ENCODE peak calls at places on chromosomes 3 and 15, in nine cellular contexts. One of them, this sample, is unnamed.
A peak's percentile ranks its signal among the peaks of the same experiment; 100 is the strongest.

GRCh38 chr3:71791634-71792033 is 6.7 kb upstream of the PROK2 start:
- DNase-seq in iris pigment epithelial cell: peak; percentile 10
- DNase-seq in nephron progenitor cell: no peak
- DNase-seq in stimulated activated CD8-positive, alpha-beta memory T cell treated with anti-CD3 and anti-CD28 coated beads, Interleukin-7, amount 100 ng/mL, for 24 hours: no peak
- DNase-seq in right cardiac atrium: no peak
- DNase-seq in stimulated activated CD4-positive, alpha-beta T cell treated with anti-CD3 and anti-CD28 coated beads, TNF-alpha, amount 100 ng/mL, for 4 hours: no peak
- DNase-seq in left ventricle myocardium inferior: no peak
- DNase-seq in AG04449: no peak
- DNase-seq in activated CD8-positive, alpha-beta memory T cell treated with anti-CD3 and anti-CD28 coated beads, Interleukin-2, amount 50 U/mL, for 48 hours: no peak
- DNase-seq in this sample: no peak

GRCh38 chr3:99862208-99862607 is 44.5 kb downstream of the CMSS1 start:
- DNase-seq in iris pigment epithelial cell: peak; percentile 88
- DNase-seq in nephron progenitor cell: no peak
- DNase-seq in stimulated activated CD8-positive, alpha-beta memory T cell treated with anti-CD3 and anti-CD28 coated beads, Interleukin-7, amount 100 ng/mL, for 24 hours: no peak
- DNase-seq in right cardiac atrium: no peak
- DNase-seq in stimulated activated CD4-positive, alpha-beta T cell treated with anti-CD3 and anti-CD28 coated beads, TNF-alpha, amount 100 ng/mL, for 4 hours: no peak
- DNase-seq in left ventricle myocardium inferior: no peak
- DNase-seq in AG04449: no peak
- DNase-seq in activated CD8-positive, alpha-beta memory T cell treated with anti-CD3 and anti-CD28 coated beads, Interleukin-2, amount 50 U/mL, for 48 hours: no peak
- DNase-seq in this sample: no peak

GRCh38 chr15:54277834-54278233 is 299.6 kb downstream of the UNC13C start:
- DNase-seq in iris pigment epithelial cell: no peak
- DNase-seq in nephron progenitor cell: no peak
- DNase-seq in stimulated activated CD8-positive, alpha-beta memory T cell treated with anti-CD3 and anti-CD28 coated beads, Interleukin-7, amount 100 ng/mL, for 24 hours: no peak
- DNase-seq in right cardiac atrium: no peak
- DNase-seq in stimulated activated CD4-positive, alpha-beta T cell treated with anti-CD3 and anti-CD28 coated beads, TNF-alpha, amount 100 ng/mL, for 4 hours: no peak
- DNase-seq in left ventricle myocardium inferior: no peak
- DNase-seq in AG04449: no peak
- DNase-seq in activated CD8-positive, alpha-beta memory T cell treated with anti-CD3 and anti-CD28 coated beads, Interleukin-2, amount 50 U/mL, for 48 hours: no peak
- DNase-seq in this sample: no peak

GRCh38 chr3:132916096-132916495 is 122.1 kb upstream of the TMEM108 start:
- DNase-seq in iris pigment epithelial cell: no peak
- DNase-seq in nephron progenitor cell: no peak
- DNase-seq in stimulated activated CD8-positive, alpha-beta memory T cell treated with anti-CD3 and anti-CD28 coated beads, Interleukin-7, amount 100 ng/mL, for 24 hours: no peak
- DNase-seq in right cardiac atrium: no peak
- DNase-seq in stimulated activated CD4-positive, alpha-beta T cell treated with anti-CD3 and anti-CD28 coated beads, TNF-alpha, amount 100 ng/mL, for 4 hours: no peak
- DNase-seq in left ventricle myocardium inferior: no peak
- DNase-seq in AG04449: no peak
- DNase-seq in activated CD8-positive, alpha-beta memory T cell treated with anti-CD3 and anti-CD28 coated beads, Interleukin-2, amount 50 U/mL, for 48 hours: no peak
- DNase-seq in this sample: no peak

GRCh38 chr3:148791296-148791695 is 36.3 kb upstream of the CPB1 start:
- DNase-seq in iris pigment epithelial cell: peak; percentile 6
- DNase-seq in nephron progenitor cell: no peak
- DNase-seq in stimulated activated CD8-positive, alpha-beta memory T cell treated with anti-CD3 and anti-CD28 coated beads, Interleukin-7, amount 100 ng/mL, for 24 hours: no peak
- DNase-seq in right cardiac atrium: no peak
- DNase-seq in stimulated activated CD4-positive, alpha-beta T cell treated with anti-CD3 and anti-CD28 coated beads, TNF-alpha, amount 100 ng/mL, for 4 hours: no peak
- DNase-seq in left ventricle myocardium inferior: no peak
- DNase-seq in AG04449: no peak
- DNase-seq in activated CD8-positive, alpha-beta memory T cell treated with anti-CD3 and anti-CD28 coated beads, Interleukin-2, amount 50 U/mL, for 48 hours: no peak
- DNase-seq in this sample: no peak

GRCh38 chr3:74267126-74267525 is 347.3 kb downstream of the CNTN3 start:
- DNase-seq in iris pigment epithelial cell: peak; percentile 13
- DNase-seq in nephron progenitor cell: no peak
- DNase-seq in stimulated activated CD8-positive, alpha-beta memory T cell treated with anti-CD3 and anti-CD28 coated beads, Interleukin-7, amount 100 ng/mL, for 24 hours: no peak
- DNase-seq in right cardiac atrium: no peak
- DNase-seq in stimulated activated CD4-positive, alpha-beta T cell treated with anti-CD3 and anti-CD28 coated beads, TNF-alpha, amount 100 ng/mL, for 4 hours: no peak
- DNase-seq in left ventricle myocardium inferior: no peak
- DNase-seq in AG04449: no peak
- DNase-seq in activated CD8-positive, alpha-beta memory T cell treated with anti-CD3 and anti-CD28 coated beads, Interleukin-2, amount 50 U/mL, for 48 hours: no peak
- DNase-seq in this sample: no peak

GRCh38 chr3:60636846-60637245 is 614.4 kb downstream of the FHIT start:
- DNase-seq in iris pigment epithelial cell: peak; percentile 39
- DNase-seq in nephron progenitor cell: no peak
- DNase-seq in stimulated activated CD8-positive, alpha-beta memory T cell treated with anti-CD3 and anti-CD28 coated beads, Interleukin-7, amount 100 ng/mL, for 24 hours: no peak
- DNase-seq in right cardiac atrium: no peak
- DNase-seq in stimulated activated CD4-positive, alpha-beta T cell treated with anti-CD3 and anti-CD28 coated beads, TNF-alpha, amount 100 ng/mL, for 4 hours: no peak
- DNase-seq in left ventricle myocardium inferior: no peak
- DNase-seq in AG04449: peak; percentile 16
- DNase-seq in activated CD8-positive, alpha-beta memory T cell treated with anti-CD3 and anti-CD28 coated beads, Interleukin-2, amount 50 U/mL, for 48 hours: no peak
- DNase-seq in this sample: no peak

GRCh38 chr3:64174328-64174727 is 50.9 kb downstream of the PRICKLE2 start:
- DNase-seq in iris pigment epithelial cell: no peak
- DNase-seq in nephron progenitor cell: no peak
- DNase-seq in stimulated activated CD8-positive, alpha-beta memory T cell treated with anti-CD3 and anti-CD28 coated beads, Interleukin-7, amount 100 ng/mL, for 24 hours: no peak
- DNase-seq in right cardiac atrium: no peak
- DNase-seq in stimulated activated CD4-positive, alpha-beta T cell treated with anti-CD3 and anti-CD28 coated beads, TNF-alpha, amount 100 ng/mL, for 4 hours: no peak
- DNase-seq in left ventricle myocardium inferior: no peak
- DNase-seq in AG04449: no peak
- DNase-seq in activated CD8-positive, alpha-beta memory T cell treated with anti-CD3 and anti-CD28 coated beads, Interleukin-2, amount 50 U/mL, for 48 hours: no peak
- DNase-seq in this sample: no peak

GRCh38 chr3:37862219-37862711 is 585 bp downstream of the CTDSPL start:
- DNase-seq in iris pigment epithelial cell: peak; percentile 41
- DNase-seq in nephron progenitor cell: peak; percentile 67
- DNase-seq in stimulated activated CD8-positive, alpha-beta memory T cell treated with anti-CD3 and anti-CD28 coated beads, Interleukin-7, amount 100 ng/mL, for 24 hours: no peak
- DNase-seq in right cardiac atrium: peak; percentile 82
- DNase-seq in stimulated activated CD4-positive, alpha-beta T cell treated with anti-CD3 and anti-CD28 coated beads, TNF-alpha, amount 100 ng/mL, for 4 hours: peak; percentile 55
- DNase-seq in left ventricle myocardium inferior: peak; percentile 58
- DNase-seq in AG04449: no peak
- DNase-seq in activated CD8-positive, alpha-beta memory T cell treated with anti-CD3 and anti-CD28 coated beads, Interleukin-2, amount 50 U/mL, for 48 hours: peak; percentile 68
- DNase-seq in this sample: peak; percentile 27

GRCh38 chr15:90200534-90201139 is 493 bp upstream of the SEMA4B start:
- DNase-seq in iris pigment epithelial cell: no peak
- DNase-seq in nephron progenitor cell: no peak
- DNase-seq in stimulated activated CD8-positive, alpha-beta memory T cell treated with anti-CD3 and anti-CD28 coated beads, Interleukin-7, amount 100 ng/mL, for 24 hours: no peak
- DNase-seq in right cardiac atrium: no peak
- DNase-seq in stimulated activated CD4-positive, alpha-beta T cell treated with anti-CD3 and anti-CD28 coated beads, TNF-alpha, amount 100 ng/mL, for 4 hours: no peak
- DNase-seq in left ventricle myocardium inferior: no peak
- DNase-seq in AG04449: no peak
- DNase-seq in activated CD8-positive, alpha-beta memory T cell treated with anti-CD3 and anti-CD28 coated beads, Interleukin-2, amount 50 U/mL, for 48 hours: no peak
- DNase-seq in this sample: no peak

GRCh38 chr3:176505878-176506621 is 691.2 kb downstream of the TBL1XR1 start:
- DNase-seq in iris pigment epithelial cell: no peak
- DNase-seq in nephron progenitor cell: no peak
- DNase-seq in stimulated activated CD8-positive, alpha-beta memory T cell treated with anti-CD3 and anti-CD28 coated beads, Interleukin-7, amount 100 ng/mL, for 24 hours: no peak
- DNase-seq in right cardiac atrium: no peak
- DNase-seq in stimulated activated CD4-positive, alpha-beta T cell treated with anti-CD3 and anti-CD28 coated beads, TNF-alpha, amount 100 ng/mL, for 4 hours: no peak
- DNase-seq in left ventricle myocardium inferior: no peak
- DNase-seq in AG04449: no peak
- DNase-seq in activated CD8-positive, alpha-beta memory T cell treated with anti-CD3 and anti-CD28 coated beads, Interleukin-2, amount 50 U/mL, for 48 hours: no peak
- DNase-seq in this sample: no peak

GRCh38 chr3:54731697-54732445 is 196.0 kb downstream of the LRTM1 start:
- DNase-seq in iris pigment epithelial cell: no peak
- DNase-seq in nephron progenitor cell: no peak
- DNase-seq in stimulated activated CD8-positive, alpha-beta memory T cell treated with anti-CD3 and anti-CD28 coated beads, Interleukin-7, amount 100 ng/mL, for 24 hours: no peak
- DNase-seq in right cardiac atrium: no peak
- DNase-seq in stimulated activated CD4-positive, alpha-beta T cell treated with anti-CD3 and anti-CD28 coated beads, TNF-alpha, amount 100 ng/mL, for 4 hours: no peak
- DNase-seq in left ventricle myocardium inferior: no peak
- DNase-seq in AG04449: no peak
- DNase-seq in activated CD8-positive, alpha-beta memory T cell treated with anti-CD3 and anti-CD28 coated beads, Interleukin-2, amount 50 U/mL, for 48 hours: no peak
- DNase-seq in this sample: no peak

GRCh38 chr3:100875239-100875638 is 118.0 kb downstream of the ABI3BP start:
- DNase-seq in iris pigment epithelial cell: peak; percentile 77
- DNase-seq in nephron progenitor cell: no peak
- DNase-seq in stimulated activated CD8-positive, alpha-beta memory T cell treated with anti-CD3 and anti-CD28 coated beads, Interleukin-7, amount 100 ng/mL, for 24 hours: no peak
- DNase-seq in right cardiac atrium: peak; percentile 78
- DNase-seq in stimulated activated CD4-positive, alpha-beta T cell treated with anti-CD3 and anti-CD28 coated beads, TNF-alpha, amount 100 ng/mL, for 4 hours: no peak
- DNase-seq in left ventricle myocardium inferior: peak; percentile 71
- DNase-seq in AG04449: no peak
- DNase-seq in activated CD8-positive, alpha-beta memory T cell treated with anti-CD3 and anti-CD28 coated beads, Interleukin-2, amount 50 U/mL, for 48 hours: no peak
- DNase-seq in this sample: no peak

GRCh38 chr3:37671926-37672325 is 189.8 kb upstream of the CTDSPL start:
- DNase-seq in iris pigment epithelial cell: no peak
- DNase-seq in nephron progenitor cell: no peak
- DNase-seq in stimulated activated CD8-positive, alpha-beta memory T cell treated with anti-CD3 and anti-CD28 coated beads, Interleukin-7, amount 100 ng/mL, for 24 hours: no peak
- DNase-seq in right cardiac atrium: no peak
- DNase-seq in stimulated activated CD4-positive, alpha-beta T cell treated with anti-CD3 and anti-CD28 coated beads, TNF-alpha, amount 100 ng/mL, for 4 hours: no peak
- DNase-seq in left ventricle myocardium inferior: no peak
- DNase-seq in AG04449: no peak
- DNase-seq in activated CD8-positive, alpha-beta memory T cell treated with anti-CD3 and anti-CD28 coated beads, Interleukin-2, amount 50 U/mL, for 48 hours: no peak
- DNase-seq in this sample: no peak

GRCh38 chr15:62497356-62497755 is 332.3 kb upstream of the C2CD4B start:
- DNase-seq in iris pigment epithelial cell: no peak
- DNase-seq in nephron progenitor cell: no peak
- DNase-seq in stimulated activated CD8-positive, alpha-beta memory T cell treated with anti-CD3 and anti-CD28 coated beads, Interleukin-7, amount 100 ng/mL, for 24 hours: no peak
- DNase-seq in right cardiac atrium: no peak
- DNase-seq in stimulated activated CD4-positive, alpha-beta T cell treated with anti-CD3 and anti-CD28 coated beads, TNF-alpha, amount 100 ng/mL, for 4 hours: no peak
- DNase-seq in left ventricle myocardium inferior: no peak
- DNase-seq in AG04449: no peak
- DNase-seq in activated CD8-positive, alpha-beta memory T cell treated with anti-CD3 and anti-CD28 coated beads, Interleukin-2, amount 50 U/mL, for 48 hours: no peak
- DNase-seq in this sample: no peak

This sample was measured in endothelial cell.